ENCODE peak calls at places on chromosomes 3 and 15, in eight cellular contexts. B is transverse colon, A is tibial nerve, Z is neural crest cell, R is epithelial cell of esophagus, S is coronary artery, M is lower leg skin, I is endodermal cell. X is an unnamed sample.

GRCh38 chr3:13484861-13485590 is 4.9 kb downstream of the HDAC11 start:
- DNase-seq in M (no peak), I (peak), B (peak), R (peak), S (no peak), A (peak), Z (no peak), X (no peak)

GRCh38 chr3:72968280-72968679 is 28.3 kb upstream of the PPP4R2 start:
- DNase-seq in A (no peak), B (no peak), M (no peak), Z (no peak), S (no peak), I (no peak), R (no peak), X (no peak)

GRCh38 chr3:183975981-183976662 is 41.6 kb downstream of the ABCC5 start:
- DNase-seq in I (no peak), R (peak), S (no peak), M (no peak), A (no peak), B (no peak), Z (no peak), X (no peak)

GRCh38 chr3:19901337-19901736 is 32.7 kb downstream of the EFHB start:
- DNase-seq in M (no peak), A (no peak), I (no peak), B (no peak), Z (no peak), S (no peak), R (no peak), X (no peak)

GRCh38 chr3:182248349-182248880 is 536.7 kb downstream of the SOX2 start:
- DNase-seq in B (no peak), I (no peak), R (peak), A (no peak), S (no peak), Z (no peak), M (no peak), X (peak)

GRCh38 chr3:123818921-123819429 is 65.2 kb downstream of the MYLK start:
- DNase-seq in M (no peak), A (no peak), I (peak), R (peak), Z (no peak), S (no peak), B (no peak), X (no peak)

GRCh38 chr3:78462021-78462420 is 1305.8 kb downstream of the ROBO1 start:
- DNase-seq in B (no peak), R (no peak), M (no peak), A (no peak), Z (no peak), S (no peak), I (no peak), X (no peak)

GRCh38 chr15:77816983-77817382 is 184.3 kb upstream of the LINGO1 start:
- DNase-seq in M (no peak), Z (no peak), A (no peak), B (no peak), I (no peak), R (no peak), S (no peak), X (no peak)

GRCh38 chr3:149625795-149626194 is 32.0 kb downstream of the WWTR1 start:
- DNase-seq in S (no peak), Z (no peak), I (no peak), B (no peak), M (no peak), R (peak), A (no peak), X (no peak)

GRCh38 chr3:17505856-17506255 is 236.6 kb downstream of the TBC1D5 start:
- DNase-seq in I (no peak), M (no peak), A (no peak), B (no peak), R (peak), Z (no peak), S (no peak), X (no peak)

GRCh38 chr15:99073008-99073714 is 31.7 kb upstream of the SYNM start:
- DNase-seq in B (no peak), Z (no peak), R (no peak), A (no peak), I (peak), M (no peak), S (peak), X (no peak)

GRCh38 chr3:168973897-168974296 is 689.6 kb downstream of the MECOM start:
- DNase-seq in I (no peak), R (no peak), B (no peak), Z (no peak), A (no peak), S (no peak), M (no peak), X (no peak)

GRCh38 chr3:170689218-170689874 is 103.5 kb upstream of the SLC7A14 start:
- DNase-seq in Z (no peak), I (peak), M (peak), B (no peak), A (no peak), S (peak), R (peak), X (no peak)

GRCh38 chr3:127291114-127291513 is 3.3 kb upstream of the PRR20G start:
- DNase-seq in M (no peak), A (no peak), Z (no peak), I (no peak), S (no peak), B (no peak), R (no peak), X (no peak)

GRCh38 chr3:72232777-72233176 is 447.8 kb upstream of the PROK2 start:
- DNase-seq in M (no peak), I (no peak), B (no peak), Z (no peak), R (no peak), A (no peak), S (no peak), X (no peak)

GRCh38 chr3:169264711-169265110 is 398.8 kb downstream of the MECOM start:
- DNase-seq in A (no peak), I (no peak), R (peak), B (peak), M (no peak), Z (no peak), S (no peak), X (no peak)

GRCh38 chr3:108062051-108062450 is 28.8 kb downstream of the CD47 start:
- DNase-seq in R (no peak), Z (no peak), M (no peak), B (no peak), I (no peak), A (no peak), S (no peak), X (peak)

GRCh38 chr3:128198313-128198712 is 45.0 kb downstream of the EEFSEC start:
- DNase-seq in B (no peak), I (no peak), R (no peak), M (no peak), Z (no peak), S (no peak), A (no peak), X (no peak)

GRCh38 chr3:136193273-136194043 is 2.7 kb downstream of the MSL2 start:
- DNase-seq in S (no peak), I (no peak), M (no peak), R (peak), B (no peak), A (no peak), Z (no peak), X (no peak)

GRCh38 chr3:111712294-111713180 is 117.4 kb upstream of the ZBED2 start:
- DNase-seq in R (peak), S (no peak), A (no peak), B (no peak), M (no peak), I (no peak), Z (no peak), X (no peak)

GRCh38 chr15:65598468-65598867 is 12.5 kb downstream of the INTS14 start:
- DNase-seq in R (no peak), I (no peak), B (no peak), M (no peak), S (no peak), A (no peak), Z (no peak), X (no peak)

GRCh38 chr15:65599677-65600076 is 11.3 kb downstream of the INTS14 start:
- DNase-seq in R (no peak), Z (no peak), M (no peak), S (no peak), A (no peak), I (no peak), B (no peak), X (no peak)

GRCh38 chr15:65595960-65596359 is 15.0 kb downstream of the INTS14 start:
- DNase-seq in I (no peak), B (no peak), M (no peak), S (no peak), A (no peak), Z (peak), R (peak), X (no peak)
- TF ChIP-seq CTCF in I (peak), B (no peak), M (no peak), S (no peak), A (no peak), Z (peak), R (peak), X (no peak)

GRCh38 chr15:49507261-49507660 is 84.2 kb downstream of the FGF7 start:
- DNase-seq in M (no peak), I (no peak), A (no peak), S (no peak), B (no peak), R (peak), Z (no peak), X (no peak)

GRCh38 chr15:49501586-49501985 is 78.5 kb downstream of the FGF7 start:
- DNase-seq in R (no peak), I (no peak), A (no peak), M (no peak), B (no peak), Z (no peak), S (no peak), X (no peak)

GRCh38 chr15:49506341-49506740 is 83.3 kb downstream of the FGF7 start:
- DNase-seq in A (no peak), M (no peak), R (peak), S (no peak), I (no peak), B (no peak), Z (no peak), X (no peak)
- TF ChIP-seq CTCF in A (no peak), M (no peak), R (no peak), S (no peak), I (no peak), B (no peak), Z (no peak), X (no peak)

GRCh38 chr3:56304069-56304468 is 164.2 kb downstream of the ERC2 start:
- DNase-seq in Z (no peak), S (no peak), M (no peak), R (no peak), A (no peak), I (no peak), B (no peak), X (no peak)

GRCh38 chr3:56302417-56302816 is 165.8 kb downstream of the ERC2 start:
- DNase-seq in M (no peak), R (no peak), I (peak), A (no peak), B (no peak), S (no peak), Z (no peak), X (no peak)

GRCh38 chr3:56309465-56309864 is 158.8 kb downstream of the ERC2 start:
- DNase-seq in M (no peak), R (no peak), A (no peak), S (no peak), B (no peak), I (no peak), Z (no peak), X (no peak)

GRCh38 chr3:56303508-56303907 is 164.8 kb downstream of the ERC2 start:
- DNase-seq in A (no peak), R (peak), Z (peak), M (no peak), S (no peak), I (peak), B (no peak), X (peak)
- TF ChIP-seq CTCF in A (peak), R (peak), Z (peak), M (no peak), S (no peak), I (peak), B (no peak), X (peak)

DNA sequence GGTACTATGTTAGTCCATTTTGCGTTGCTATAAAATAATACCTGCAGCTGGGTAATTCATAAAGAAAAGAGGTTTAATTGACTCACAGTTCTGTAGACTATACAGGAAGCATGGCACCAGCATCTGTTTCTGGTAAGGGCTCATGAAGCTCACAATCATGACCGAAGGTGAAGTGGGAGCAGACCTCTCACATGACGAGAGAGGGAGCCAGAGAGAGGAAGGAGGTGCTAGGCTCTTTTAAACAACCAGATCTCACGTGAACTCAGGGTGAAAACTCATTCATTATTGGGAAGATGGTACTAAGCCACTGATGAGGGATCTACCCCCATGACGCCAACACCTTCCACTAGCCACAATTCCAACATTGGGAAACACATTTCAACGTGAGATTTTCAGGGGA is 301.7 kb upstream of the MDFIC2 start:
- DNase-seq in Z (no peak), B (no peak), S (no peak), A (no peak), R (no peak), M (no peak), I (no peak), X (no peak)
- TF ChIP-seq CTCF in Z (no peak), B (no peak), S (no peak), A (no peak), R (no peak), M (no peak), I (peak), X (no peak)

DNA sequence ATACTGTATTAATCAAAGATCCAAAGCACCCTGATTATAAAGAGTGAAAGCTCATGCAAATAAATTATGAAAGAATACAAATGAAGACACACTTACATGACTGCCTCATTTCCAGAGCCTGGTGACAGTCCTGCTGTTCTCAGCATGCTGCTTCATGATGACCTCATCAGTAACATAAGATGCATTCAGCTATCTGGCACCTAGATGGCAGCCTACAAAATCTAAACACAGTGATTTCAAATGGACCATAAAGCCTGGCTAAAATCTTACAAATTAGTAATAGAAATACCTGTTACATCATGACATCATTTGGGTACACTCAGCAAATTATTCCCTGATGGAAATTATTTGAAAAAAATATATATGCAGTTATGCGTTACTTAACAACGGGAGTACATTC is 207.0 kb downstream of the EPHA3 start:
- DNase-seq in I (peak), Z (no peak), A (no peak), R (peak), M (no peak), B (no peak), S (no peak), X (no peak)
- TF ChIP-seq CTCF in I (peak), Z (peak), A (no peak), R (peak), M (no peak), B (no peak), S (no peak), X (no peak)

DNA sequence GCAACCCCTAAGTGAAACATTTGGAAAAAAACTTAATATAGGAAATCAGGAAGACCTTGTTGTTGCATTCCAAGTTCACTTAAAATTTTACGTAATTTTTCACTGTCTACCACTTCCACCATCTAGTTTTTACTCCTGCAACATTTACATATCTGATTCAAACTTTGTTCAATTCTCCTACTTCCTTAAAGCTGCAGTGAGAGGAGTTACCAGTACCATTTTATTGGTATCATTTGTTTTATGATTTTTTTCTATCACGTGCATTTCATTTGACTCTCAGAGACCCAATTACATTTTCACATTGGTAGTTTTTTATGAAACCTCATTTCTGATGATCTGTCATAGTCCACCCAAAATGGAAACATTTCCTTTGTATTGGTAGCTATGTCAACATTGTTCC is 284.9 kb upstream of the MDFIC2 start:
- DNase-seq in Z (no peak), B (no peak), R (no peak), S (no peak), A (no peak), I (no peak), M (no peak), X (no peak)
- TF ChIP-seq CTCF in Z (no peak), B (no peak), R (no peak), S (no peak), A (no peak), I (no peak), M (no peak), X (no peak)

GRCh38 chr15:89399390-89400120 is 64.9 kb upstream of the POLG start:
- DNase-seq in A (no peak), B (peak), R (peak), S (no peak), Z (peak), I (peak), M (no peak), X (peak)
- TF ChIP-seq CTCF in A (peak), B (peak), R (peak), S (no peak), Z (peak), I (peak), M (no peak), X (peak)

GRCh38 chr3:114824014-114824413 is 323.1 kb downstream of the ZBTB20 start:
- DNase-seq in S (no peak), A (no peak), I (no peak), M (no peak), R (no peak), Z (no peak), B (no peak), X (no peak)
- TF ChIP-seq CTCF in S (no peak), A (no peak), I (no peak), M (no peak), R (no peak), Z (no peak), B (no peak), X (no peak)

X was measured in GM20000.